ENCODE peak calls at places on chromosomes 16 and 17, in nine cellular contexts. Y, G, L, D, R, P, B, E and S are unnamed samples.

GRCh38 chr17:4519361-4519788 is 20.7 kb downstream of the SPNS2 start:
- DNase-seq in Y (no peak), G (peak), L (peak), D (no peak), R (peak), P (peak), B (no peak), E (peak), S (peak)

GRCh38 chr17:58956997-58957724 is 149.5 kb downstream of the TRIM37 start:
- DNase-seq in Y (no peak), G (no peak), L (no peak), D (no peak), R (no peak), P (peak), B (no peak), E (no peak), S (no peak)

GRCh38 chr17:39461911-39462641 is 790 bp downstream of the CDK12 start:
- DNase-seq in Y (peak), G (peak), L (no peak), D (no peak), R (no peak), P (peak), B (peak), E (peak), S (peak)

GRCh38 chr16:3646348-3646920 is 8.1 kb upstream of the DNASE1 start:
- DNase-seq in Y (peak), G (no peak), L (peak), D (no peak), R (peak), P (peak), B (no peak), E (no peak), S (peak)

GRCh38 chr17:36743130-36743529 is 141.7 kb downstream of the MRM1 start:
- DNase-seq in Y (no peak), G (no peak), L (no peak), D (no peak), R (no peak), P (no peak), B (no peak), E (no peak), S (no peak)

GRCh38 chr17:72305472-72305871 is 184.7 kb downstream of the SOX9 start:
- DNase-seq in Y (no peak), G (no peak), L (no peak), D (no peak), R (no peak), P (no peak), B (no peak), E (no peak), S (no peak)

GRCh38 chr17:6936370-6937028 is 59.4 kb upstream of the ALOX12 start:
- DNase-seq in Y (peak), G (no peak), L (no peak), D (no peak), R (peak), P (peak), B (peak), E (peak), S (no peak)

GRCh38 chr17:16040710-16041251 is 41.2 kb downstream of the TTC19 start:
- DNase-seq in Y (no peak), G (no peak), L (peak), D (no peak), R (no peak), P (peak), B (no peak), E (no peak), S (no peak)

GRCh38 chr16:83954577-83955016 is 1.6 kb downstream of the OSGIN1 start:
- DNase-seq in Y (no peak), G (peak), L (peak), D (peak), R (peak), P (no peak), B (no peak), E (no peak), S (no peak)

GRCh38 chr16:53219795-53220194 is 165.0 kb downstream of the CHD9 start:
- DNase-seq in Y (no peak), G (no peak), L (no peak), D (no peak), R (no peak), P (peak), B (no peak), E (no peak), S (no peak)

GRCh38 chr17:34598161-34598776 is 18.9 kb downstream of the TMEM132E start:
- DNase-seq in Y (no peak), G (no peak), L (no peak), D (no peak), R (no peak), P (no peak), B (no peak), E (no peak), S (no peak)

GRCh38 chr16:17273142-17273561 is 197.6 kb downstream of the XYLT1 start:
- DNase-seq in Y (no peak), G (no peak), L (no peak), D (no peak), R (no peak), P (no peak), B (no peak), E (no peak), S (no peak)

GRCh38 chr17:48567209-48567608 is 10.9 kb downstream of the HOXB4 start:
- DNase-seq in Y (no peak), G (no peak), L (no peak), D (no peak), R (no peak), P (peak), B (no peak), E (no peak), S (no peak)

GRCh38 chr16:85566502-85567100 is 46.5 kb upstream of the GSE1 start:
- DNase-seq in Y (no peak), G (no peak), L (no peak), D (no peak), R (no peak), P (no peak), B (no peak), E (no peak), S (no peak)

GRCh38 chr16:73066321-73066926 is 18.5 kb upstream of the ZFHX3 start:
- DNase-seq in Y (no peak), G (no peak), L (no peak), D (no peak), R (no peak), P (no peak), B (no peak), E (no peak), S (no peak)

GRCh38 chr16:610513-611381 is 20.0 kb upstream of the WFIKKN1 start:
- DNase-seq in Y (no peak), G (peak), L (peak), D (no peak), R (peak), P (no peak), B (peak), E (peak), S (no peak)

GRCh38 chr16:19432429-19432828 is 14.7 kb downstream of the TMC5 start:
- DNase-seq in Y (no peak), G (no peak), L (no peak), D (no peak), R (no peak), P (no peak), B (no peak), E (no peak), S (peak)

GRCh38 chr17:56897646-56898424 is 16.0 kb downstream of the TRIM25 start:
- DNase-seq in Y (peak), G (no peak), L (no peak), D (no peak), R (no peak), P (no peak), B (peak), E (no peak), S (no peak)

GRCh38 chr16:46907061-46907774 is 23.1 kb downstream of the GPT2 start:
- DNase-seq in Y (no peak), G (peak), L (no peak), D (no peak), R (no peak), P (no peak), B (no peak), E (no peak), S (no peak)

GRCh38 chr16:82675300-82675699 is 48.5 kb downstream of the CDH13 start:
- DNase-seq in Y (no peak), G (no peak), L (no peak), D (no peak), R (no peak), P (no peak), B (no peak), E (no peak), S (no peak)

GRCh38 chr17:77476920-77477805 is 336.4 kb downstream of the SEC14L1 start:
- DNase-seq in Y (peak), G (peak), L (no peak), D (peak), R (peak), P (peak), B (no peak), E (peak), S (peak)

GRCh38 chr17:32259596-32259995 is 6.0 kb upstream of the RHBDL3 start:
- DNase-seq in Y (no peak), G (no peak), L (no peak), D (no peak), R (no peak), P (no peak), B (no peak), E (no peak), S (no peak)

GRCh38 chr16:31409433-31409832 is 16.3 kb downstream of the ITGAD start:
- DNase-seq in Y (no peak), G (no peak), L (no peak), D (no peak), R (no peak), P (no peak), B (no peak), E (no peak), S (no peak)

GRCh38 chr17:81648013-81648706 is 8.2 kb downstream of the PDE6G start:
- DNase-seq in Y (no peak), G (no peak), L (no peak), D (no peak), R (no peak), P (no peak), B (no peak), E (no peak), S (no peak)

GRCh38 chr17:39622380-39623006 is 4.3 kb upstream of the PPP1R1B start:
- DNase-seq in Y (no peak), G (no peak), L (no peak), D (no peak), R (no peak), P (no peak), B (peak), E (no peak), S (no peak)

GRCh38 chr17:78263063-78263735 is 31.8 kb downstream of the TMEM235 start:
- DNase-seq in Y (peak), G (no peak), L (peak), D (no peak), R (no peak), P (peak), B (peak), E (peak), S (no peak)

GRCh38 chr16:71722801-71723536 is 1.5 kb downstream of the PHLPP2 start:
- DNase-seq in Y (peak), G (peak), L (peak), D (peak), R (peak), P (peak), B (peak), E (peak), S (peak)

GRCh38 chr17:73566905-73567782 is 77.1 kb downstream of the SDK2 start:
- DNase-seq in Y (no peak), G (peak), L (no peak), D (no peak), R (no peak), P (no peak), B (peak), E (no peak), S (peak)

GRCh38 chr17:79038545-79039135 is 14.7 kb downstream of the C1QTNF1 start:
- DNase-seq in Y (peak), G (no peak), L (no peak), D (no peak), R (peak), P (no peak), B (no peak), E (no peak), S (no peak)

GRCh38 chr16:84548508-84548907 is 44.0 kb upstream of the MEAK7 start:
- DNase-seq in Y (no peak), G (no peak), L (no peak), D (no peak), R (no peak), P (no peak), B (no peak), E (no peak), S (no peak)

GRCh38 chr16:8848939-8849391 is 19.8 kb downstream of the CARHSP1 start:
- DNase-seq in Y (no peak), G (no peak), L (no peak), D (no peak), R (peak), P (no peak), B (no peak), E (no peak), S (no peak)

GRCh38 chr17:45338023-45338781 is 21.4 kb upstream of the MAP3K14 start:
- DNase-seq in Y (peak), G (no peak), L (no peak), D (no peak), R (peak), P (peak), B (no peak), E (peak), S (no peak)

GRCh38 chr16:1533443-1533951 is at the start of gene TMEM204:
- DNase-seq in Y (peak), G (peak), L (peak), D (peak), R (peak), P (peak), B (peak), E (peak), S (no peak)

GRCh38 chr17:45345554-45346254 is 28.9 kb upstream of the MAP3K14 start:
- DNase-seq in Y (peak), G (no peak), L (no peak), D (no peak), R (peak), P (peak), B (no peak), E (no peak), S (no peak)

GRCh38 chr17:40095944-40096791 is 4.2 kb downstream of the NR1D1 start:
- DNase-seq in Y (no peak), G (peak), L (peak), D (no peak), R (peak), P (no peak), B (peak), E (peak), S (no peak)

GRCh38 chr17:80855968-80856862 is 135.4 kb upstream of the CHMP6 start:
- DNase-seq in Y (no peak), G (no peak), L (peak), D (no peak), R (peak), P (peak), B (no peak), E (no peak), S (no peak)

GRCh38 chr16:79885320-79885719 is 284.8 kb upstream of the MAF start:
- DNase-seq in Y (no peak), G (no peak), L (no peak), D (no peak), R (no peak), P (no peak), B (no peak), E (no peak), S (peak)
- TF ChIP-seq CTCF in Y (no peak), G (no peak), L (no peak), D (no peak), R (no peak), P (no peak), B (no peak), E (no peak), S (peak)

DNA sequence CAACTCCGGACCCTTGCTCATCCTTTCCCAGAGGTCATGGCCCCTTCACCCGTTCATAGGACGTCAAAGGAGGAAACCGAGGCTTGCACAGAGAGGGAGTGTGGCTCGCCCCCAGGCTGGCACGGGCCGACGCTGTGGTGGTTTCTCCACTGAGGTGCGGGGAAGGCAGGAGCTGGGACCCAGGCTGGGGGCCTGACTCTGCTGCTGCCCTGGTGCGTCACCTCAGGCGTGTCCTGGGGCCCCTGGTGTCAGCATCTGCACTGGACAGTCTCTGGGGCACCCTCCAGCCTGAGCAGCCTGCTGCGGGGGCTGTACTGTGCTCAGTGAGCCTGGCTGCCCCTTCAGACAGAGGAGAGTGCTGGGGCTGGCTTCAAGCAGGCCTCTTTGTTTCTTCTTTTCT is 7.4 kb downstream of the MAP2K3 start:
- DNase-seq in Y (peak), G (no peak), L (peak), D (no peak), R (no peak), P (no peak), B (no peak), E (no peak), S (no peak)
- H3K4me3 ChIP-seq in Y (no peak), G (no peak), L (no peak), D (no peak), R (no peak), P (no peak), B (no peak), E (no peak), S (no peak)

GRCh38 chr16:88130681-88131080 is 179.4 kb downstream of the BANP start:
- DNase-seq in Y (no peak), G (no peak), L (no peak), D (no peak), R (no peak), P (no peak), B (no peak), E (no peak), S (no peak)

GRCh38 chr16:88131256-88131655 is 180.0 kb downstream of the BANP start:
- DNase-seq in Y (no peak), G (no peak), L (no peak), D (no peak), R (no peak), P (no peak), B (no peak), E (no peak), S (no peak)

GRCh38 chr16:88132836-88133506 is 181.7 kb downstream of the BANP start:
- DNase-seq in Y (no peak), G (no peak), L (no peak), D (no peak), R (no peak), P (no peak), B (no peak), E (no peak), S (no peak)

GRCh38 chr16:88133507-88133843 is 182.2 kb downstream of the BANP start:
- DNase-seq in Y (no peak), G (no peak), L (no peak), D (no peak), R (no peak), P (no peak), B (no peak), E (no peak), S (no peak)

GRCh38 chr16:88131966-88132365 is 180.7 kb downstream of the BANP start:
- DNase-seq in Y (no peak), G (no peak), L (no peak), D (no peak), R (no peak), P (no peak), B (no peak), E (no peak), S (no peak)
- TF ChIP-seq POLR2A in Y (no peak), G (no peak), L (no peak), D (no peak), R (no peak), P (no peak), B (no peak), E (no peak), S (no peak)

DNA sequence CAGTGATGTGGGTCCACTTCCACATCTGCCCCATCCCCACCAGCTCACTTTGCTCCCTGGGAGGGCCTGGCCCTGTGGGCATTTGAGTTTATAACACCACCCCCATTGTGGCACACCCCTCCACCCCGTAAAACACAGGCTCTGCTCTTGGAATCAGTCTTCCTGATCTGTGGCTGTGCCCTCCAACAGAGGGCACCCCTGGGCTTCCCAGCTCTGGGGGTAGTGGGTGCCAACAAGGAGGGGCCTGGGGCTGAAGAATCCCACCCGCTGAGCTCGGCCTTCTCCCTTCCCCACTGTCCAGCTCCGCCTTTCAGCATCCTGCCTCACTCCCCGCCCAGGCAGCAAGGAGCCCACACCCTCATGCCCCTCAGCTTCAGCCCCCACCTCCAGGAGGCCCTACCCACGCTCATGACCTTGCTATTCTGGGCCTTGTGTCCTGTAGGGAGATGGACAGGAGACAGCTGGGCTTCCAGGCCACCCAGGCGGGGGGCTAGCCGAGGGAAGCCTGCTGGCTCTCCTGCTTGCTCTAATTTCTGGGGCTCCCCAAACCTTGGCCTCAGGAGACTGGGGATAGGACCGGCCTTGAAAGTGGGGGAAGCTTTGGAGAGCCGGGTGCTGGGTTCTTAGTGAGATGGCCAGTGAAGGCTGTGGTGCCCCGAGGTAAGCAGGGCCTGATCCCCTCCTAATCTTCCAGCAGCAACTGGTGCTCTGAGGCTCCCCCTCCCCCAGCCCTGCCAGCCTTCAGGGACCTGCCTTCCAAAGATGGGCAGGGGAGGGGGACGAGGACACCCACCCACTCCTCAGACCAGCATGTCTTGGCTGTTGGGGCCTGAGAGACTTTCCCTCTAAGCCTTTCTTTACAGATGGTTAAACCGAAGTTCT is 2.9 kb upstream of the ATP2A1 start:
- DNase-seq in Y (no peak), G (no peak), L (no peak), D (no peak), R (no peak), P (no peak), B (no peak), E (no peak), S (no peak)
- TF ChIP-seq CTCF in Y (no peak), G (no peak), L (no peak), D (no peak), R (no peak), P (no peak), B (no peak), E (no peak), S (no peak)

DNA sequence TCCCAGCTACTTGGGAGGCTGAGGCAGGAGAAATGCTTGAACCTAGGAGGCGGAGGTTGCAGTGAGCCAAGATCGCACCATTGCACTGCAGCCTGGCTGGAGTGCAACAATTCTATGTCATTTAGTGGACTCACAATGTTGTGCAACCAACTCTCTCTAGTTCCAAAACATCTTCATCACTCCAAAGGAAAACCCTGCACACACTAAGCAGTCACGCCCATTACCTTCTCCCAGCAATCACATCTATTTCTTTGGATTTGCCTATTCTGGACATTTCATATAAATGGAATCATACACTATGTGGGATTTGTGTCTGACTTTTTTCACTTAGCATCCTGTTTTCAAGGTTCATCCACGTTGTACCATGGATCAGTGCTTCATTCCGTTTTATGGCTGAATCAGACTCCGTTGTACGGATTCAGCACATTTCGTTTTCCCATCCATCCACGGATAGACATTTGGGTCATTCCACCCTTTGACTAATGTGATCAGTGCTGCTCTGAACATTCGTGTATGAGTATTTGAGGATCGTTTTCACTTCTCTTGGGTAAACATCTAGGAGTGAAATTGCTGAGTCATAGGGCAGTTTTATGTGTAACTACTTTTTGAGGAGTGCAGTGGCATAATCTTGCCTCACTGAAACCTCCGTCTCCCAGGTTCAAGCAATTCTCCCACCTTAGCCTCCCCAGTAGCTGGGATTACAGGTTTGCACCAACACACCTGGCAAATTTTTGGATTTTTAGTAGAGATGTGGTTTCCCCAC is 45.4 kb upstream of the EMP2 start:
- DNase-seq in Y (no peak), G (no peak), L (no peak), D (no peak), R (no peak), P (no peak), B (no peak), E (no peak), S (no peak)
- H3K4me3 ChIP-seq in Y (no peak), G (no peak), L (no peak), D (no peak), R (no peak), P (no peak), B (no peak), E (no peak), S (no peak)

GRCh38 chr16:23595951-23596720 is at the start of gene NDUFAB1:
- DNase-seq in Y (peak), G (peak), L (peak), D (peak), R (peak), P (peak), B (peak), E (peak), S (peak)
- TF ChIP-seq POLR2A in Y (no peak), G (no peak), L (peak), D (peak), R (no peak), P (peak), B (peak), E (peak), S (no peak)